ENCODE peak calls at places on chromosomes 11 and 22, in five cellular contexts. F is left cardiac atrium, S is erythroblast, C is T-helper 2 cell, T is A172. B is an unnamed sample.

GRCh38 chr11:111445586-111445985 is 66.5 kb upstream of the POU2AF1 start:
- DNase-seq in S (no peak), F (no peak), T (no peak), C (no peak), B (no peak)

GRCh38 chr22:36589856-36590255 is 60.9 kb upstream of the EIF3D start:
- DNase-seq in T (no peak), C (no peak), F (no peak), S (no peak), B (no peak)

GRCh38 chr11:47182380-47182779 is 3.9 kb downstream of the PACSIN3 start:
- DNase-seq in S (no peak), C (no peak), T (no peak), F (no peak), B (no peak)

GRCh38 chr11:72700026-72700610 is 25.9 kb upstream of the PDE2A start:
- DNase-seq in F (no peak), T (peak; percentile 47), C (no peak), S (no peak), B (no peak)

GRCh38 chr11:2743427-2744110 is 43.8 kb upstream of the KCNQ1OT1 start:
- DNase-seq in C (no peak), F (peak; percentile 6), S (no peak), T (no peak), B (no peak)

GRCh38 chr22:22400099-22400498 is 108.4 kb downstream of the ZNF280B start:
- DNase-seq in T (no peak), S (no peak), C (no peak), F (no peak), B (no peak)

GRCh38 chr11:86515297-86516094 is 140.8 kb downstream of the CCDC81 start:
- DNase-seq in F (no peak), C (no peak), S (no peak), T (peak; percentile 93), B (no peak)

GRCh38 chr22:31176923-31177322 is 16.9 kb downstream of the RNF185 start:
- DNase-seq in F (no peak), C (no peak), S (no peak), T (no peak), B (no peak)

GRCh38 chr22:41361716-41362310 is 19.9 kb upstream of the TEF start:
- DNase-seq in S (no peak), C (no peak), T (peak; percentile 25), F (no peak), B (no peak)

GRCh38 chr11:117265745-117266144 is 25.4 kb upstream of the BACE1-AS start:
- DNase-seq in F (no peak), C (no peak), S (no peak), T (no peak), B (no peak)

GRCh38 chr22:38167988-38168407 is 13.6 kb downstream of the PLA2G6 start:
- DNase-seq in S (no peak), F (peak; percentile 73), C (no peak), T (no peak), B (no peak)

GRCh38 chr22:39553429-39553828 is 17.1 kb upstream of the CACNA1I start:
- DNase-seq in S (no peak), T (no peak), F (no peak), C (no peak), B (no peak)

GRCh38 chr22:28930357-28931007 is 47.1 kb downstream of the ZNRF3 start:
- DNase-seq in S (peak; percentile 35), T (no peak), C (no peak), F (no peak), B (no peak)

GRCh38 chr11:101180481-101180880 is 50.9 kb upstream of the PGR start:
- DNase-seq in T (no peak), C (no peak), F (no peak), S (no peak), B (no peak)

GRCh38 chr11:66868726-66869291 is 11.9 kb downstream of the LRFN4 start:
- DNase-seq in C (peak; percentile 57), S (peak; percentile 79), T (peak; percentile 46), F (no peak), B (peak; percentile 60)

GRCh38 chr11:2940166-2940929 is 11.1 kb upstream of the PHLDA2 start:
- DNase-seq in S (peak; percentile 59), C (no peak), F (no peak), T (peak; percentile 95), B (no peak)

GRCh38 chr22:30212363-30212995 is 34.1 kb downstream of the LIF start:
- DNase-seq in C (no peak), T (peak; percentile 96), S (peak; percentile 45), F (peak; percentile 76), B (peak; percentile 72)

GRCh38 chr22:30474683-30475424 is 3.0 kb upstream of the SEC14L3 start:
- DNase-seq in F (no peak), C (no peak), T (no peak), S (peak; percentile 20), B (no peak)

GRCh38 chr11:58067685-58068084 is 36.9 kb downstream of the OR6Q1 start:
- DNase-seq in T (no peak), S (no peak), C (no peak), F (no peak), B (no peak)

GRCh38 chr11:76361365-76361764 is 19.6 kb downstream of the THAP12 start:
- DNase-seq in S (no peak), T (no peak), F (no peak), C (no peak), B (no peak)